ENCODE peak calls at places on chromosomes 3 and 15, in eight cellular contexts. W is stimulated activated CD4-positive, alpha-beta T cell treated with anti-CD3 and anti-CD28 coated beads, Interleukin-12 subunit alpha, Interleukin-12 subunit beta, amount 100 ng/mL, for 4 hours; C is H54; K is sigmoid colon; A is NCI-H2081; F is NCI-H1694; N is NCI-H1436; H is aorta. T is an unnamed sample.

GRCh38 chr3:66437341-66437929 is 63.4 kb downstream of the LRIG1 start:
- DNase-seq in A (no peak), W (no peak), H (no peak), C (no peak), N (no peak), F (no peak), K (peak; percentile 53), T (no peak)

GRCh38 chr3:184261270-184262165 is at the start of gene CAMK2N2:
- DNase-seq in C (peak; percentile 100), A (peak; percentile 96), N (peak; percentile 92), W (peak; percentile 55), H (peak; percentile 85), F (peak; percentile 90), K (no peak), T (peak; percentile 64)

GRCh38 chr15:79310612-79310984 is 314 bp upstream of the TMED3 start:
- DNase-seq in C (no peak), K (no peak), N (no peak), A (peak; percentile 66), W (no peak), F (peak; percentile 48), H (no peak), T (no peak)

GRCh38 chr3:125073506-125073905 is 17.7 kb upstream of the HEG1 start:
- DNase-seq in A (no peak), K (no peak), C (no peak), H (no peak), F (peak; percentile 84), N (no peak), W (no peak), T (no peak)

GRCh38 chr3:53730565-53730964 is 115.7 kb downstream of the CHDH start:
- DNase-seq in K (no peak), F (no peak), A (no peak), C (no peak), H (peak; percentile 82), W (no peak), N (no peak), T (peak; percentile 74)

GRCh38 chr3:66110840-66111239 is 72.1 kb upstream of the MAGI1 start:
- DNase-seq in W (no peak), N (no peak), C (no peak), H (no peak), K (no peak), A (no peak), F (no peak), T (no peak)

GRCh38 chr3:56324473-56324872 is 143.8 kb downstream of the ERC2 start:
- DNase-seq in F (no peak), C (no peak), W (no peak), A (no peak), K (no peak), N (no peak), H (no peak), T (no peak)

GRCh38 chr15:101410612-101411011 is 78.9 kb downstream of the PCSK6 start:
- DNase-seq in C (no peak), A (no peak), K (no peak), N (no peak), W (no peak), H (no peak), F (no peak), T (no peak)

GRCh38 chr15:101211897-101212296 is 40.0 kb downstream of the CHSY1 start:
- DNase-seq in K (no peak), N (no peak), C (no peak), W (no peak), H (no peak), A (no peak), F (no peak), T (no peak)

GRCh38 chr3:52077900-52078299 is 21.5 kb upstream of the DUSP7 start:
- DNase-seq in W (no peak), N (no peak), A (no peak), C (no peak), K (no peak), F (no peak), H (no peak), T (peak; percentile 5)

GRCh38 chr15:79265167-79265566 is 17.4 kb upstream of the ANKRD34C start:
- DNase-seq in H (no peak), W (no peak), A (no peak), F (no peak), C (no peak), K (no peak), N (no peak), T (no peak)

GRCh38 chr3:121698914-121699313 is 38.2 kb upstream of the HCLS1 start:
- DNase-seq in A (no peak), N (no peak), H (no peak), F (no peak), C (no peak), W (no peak), K (peak; percentile 68), T (peak; percentile 53)

GRCh38 chr3:49567406-49567805 is 13.1 kb downstream of the BSN start:
- DNase-seq in C (no peak), H (no peak), F (no peak), W (no peak), N (no peak), K (no peak), A (no peak), T (no peak)

GRCh38 chr3:23720885-23721284 is 84.9 kb upstream of the UBE2E1 start:
- DNase-seq in H (no peak), A (no peak), K (no peak), N (no peak), F (no peak), C (no peak), W (no peak), T (no peak)

GRCh38 chr3:194070220-194070633 is 65.7 kb upstream of the HES1 start:
- DNase-seq in K (no peak), H (no peak), W (no peak), N (no peak), C (no peak), A (no peak), F (no peak), T (no peak)

GRCh38 chr3:172592898-172593669 is 69.9 kb upstream of the TNFSF10 start:
- DNase-seq in C (no peak), W (no peak), N (no peak), H (no peak), K (no peak), F (no peak), A (no peak), T (no peak)

T was measured in left ventricle myocardium superior.